ENCODE peak calls at places on chromosome 15, in five cellular contexts. X, Q, P, T and S are unnamed samples.

GRCh38 chr15:76533060-76533955 is 196.7 kb downstream of the ISL2 start:
- DNase-seq in X (no peak), Q (peak), P (no peak), T (no peak), S (no peak)

GRCh38 chr15:90184119-90184785 is 16.9 kb upstream of the SEMA4B start:
- DNase-seq in X (no peak), Q (peak), P (no peak), T (peak), S (peak)

GRCh38 chr15:69973102-69973714 is 124.5 kb downstream of the TLE3 start:
- DNase-seq in X (peak), Q (peak), P (no peak), T (no peak), S (no peak)

GRCh38 chr15:101436526-101436925 is 53.0 kb downstream of the PCSK6 start:
- DNase-seq in X (no peak), Q (no peak), P (no peak), T (no peak), S (no peak)

GRCh38 chr15:45146405-45146804 is 16.6 kb downstream of the DUOX1 start:
- DNase-seq in X (no peak), Q (no peak), P (no peak), T (no peak), S (no peak)

GRCh38 chr15:83198476-83198875 is 9.1 kb downstream of the HDGFL3 start:
- DNase-seq in X (no peak), Q (no peak), P (no peak), T (no peak), S (no peak)

GRCh38 chr15:57302640-57303257 is 73.6 kb upstream of the CGNL1 start:
- DNase-seq in X (peak), Q (no peak), P (no peak), T (no peak), S (no peak)

GRCh38 chr15:56052389-56053045 is 59.1 kb upstream of the NEDD4 start:
- DNase-seq in X (no peak), Q (peak), P (no peak), T (no peak), S (peak)

GRCh38 chr15:67108122-67108871 is 42.9 kb downstream of the SMAD3 start:
- DNase-seq in X (no peak), Q (no peak), P (no peak), T (no peak), S (no peak)